ENCODE peak calls at places on chromosomes 3 and 15, in nine cellular contexts. One of them, this sample, is unnamed.

GRCh38 chr15:95024388-95024787 is 793.0 kb downstream of the MCTP2 start:
- DNase-seq in kidney: no peak
- DNase-seq in NT2/D1: no peak
- DNase-seq in upper lobe of left lung: no peak
- DNase-seq in hepatocyte: peak; percentile 54
- DNase-seq in fibroblast of lung: peak; percentile 63
- DNase-seq in tibial artery: no peak
- DNase-seq in left lung: no peak
- DNase-seq in T-helper 17 cell: no peak
- DNase-seq in this sample: no peak

GRCh38 chr3:57961828-57962447 is 46.3 kb upstream of the FLNB start:
- DNase-seq in kidney: no peak
- DNase-seq in NT2/D1: no peak
- DNase-seq in upper lobe of left lung: no peak
- DNase-seq in hepatocyte: no peak
- DNase-seq in fibroblast of lung: peak; percentile 62
- DNase-seq in tibial artery: no peak
- DNase-seq in left lung: no peak
- DNase-seq in T-helper 17 cell: no peak
- DNase-seq in this sample: no peak

GRCh38 chr15:71812966-71813722 is 2.8 kb downstream of the NR2E3 start:
- DNase-seq in kidney: peak; percentile 67
- DNase-seq in NT2/D1: no peak
- DNase-seq in upper lobe of left lung: no peak
- DNase-seq in hepatocyte: no peak
- DNase-seq in fibroblast of lung: no peak
- DNase-seq in tibial artery: no peak
- DNase-seq in left lung: no peak
- DNase-seq in T-helper 17 cell: no peak
- DNase-seq in this sample: no peak

GRCh38 chr15:59299919-59300617 is 72.6 kb downstream of the MYO1E start:
- DNase-seq in kidney: peak; percentile 85
- DNase-seq in NT2/D1: no peak
- DNase-seq in upper lobe of left lung: peak; percentile 92
- DNase-seq in hepatocyte: peak; percentile 46
- DNase-seq in fibroblast of lung: peak; percentile 96
- DNase-seq in tibial artery: peak; percentile 91
- DNase-seq in left lung: peak; percentile 88
- DNase-seq in T-helper 17 cell: peak; percentile 22
- DNase-seq in this sample: no peak

GRCh38 chr3:134381836-134382442 is 7.7 kb upstream of the AMOTL2 start:
- DNase-seq in kidney: peak; percentile 84
- DNase-seq in NT2/D1: no peak
- DNase-seq in upper lobe of left lung: peak; percentile 89
- DNase-seq in hepatocyte: no peak
- DNase-seq in fibroblast of lung: no peak
- DNase-seq in tibial artery: no peak
- DNase-seq in left lung: peak; percentile 82
- DNase-seq in T-helper 17 cell: no peak
- DNase-seq in this sample: no peak

GRCh38 chr3:140552898-140553297 is 125.0 kb upstream of the TRIM42 start:
- DNase-seq in kidney: no peak
- DNase-seq in NT2/D1: no peak
- DNase-seq in upper lobe of left lung: no peak
- DNase-seq in hepatocyte: no peak
- DNase-seq in fibroblast of lung: no peak
- DNase-seq in tibial artery: no peak
- DNase-seq in left lung: no peak
- DNase-seq in T-helper 17 cell: no peak
- DNase-seq in this sample: no peak

GRCh38 chr15:81388431-81388760 is 14.4 kb upstream of the TMC3 start:
- DNase-seq in kidney: no peak
- DNase-seq in NT2/D1: no peak
- DNase-seq in upper lobe of left lung: no peak
- DNase-seq in hepatocyte: no peak
- DNase-seq in fibroblast of lung: no peak
- DNase-seq in tibial artery: no peak
- DNase-seq in left lung: no peak
- DNase-seq in T-helper 17 cell: no peak
- DNase-seq in this sample: no peak

GRCh38 chr3:49498239-49498638 is 28.2 kb downstream of the DAG1 start:
- DNase-seq in kidney: no peak
- DNase-seq in NT2/D1: no peak
- DNase-seq in upper lobe of left lung: no peak
- DNase-seq in hepatocyte: no peak
- DNase-seq in fibroblast of lung: no peak
- DNase-seq in tibial artery: no peak
- DNase-seq in left lung: no peak
- DNase-seq in T-helper 17 cell: no peak
- DNase-seq in this sample: no peak

GRCh38 chr15:81329446-81329845 is 5.5 kb upstream of the STARD5 start:
- DNase-seq in kidney: no peak
- DNase-seq in NT2/D1: no peak
- DNase-seq in upper lobe of left lung: no peak
- DNase-seq in hepatocyte: no peak
- DNase-seq in fibroblast of lung: no peak
- DNase-seq in tibial artery: no peak
- DNase-seq in left lung: no peak
- DNase-seq in T-helper 17 cell: no peak
- DNase-seq in this sample: no peak

GRCh38 chr15:78620021-78620838 is 566 bp downstream of the CHRNA3 start:
- DNase-seq in kidney: no peak
- DNase-seq in NT2/D1: peak; percentile 76
- DNase-seq in upper lobe of left lung: peak; percentile 10
- DNase-seq in hepatocyte: peak; percentile 56
- DNase-seq in fibroblast of lung: no peak
- DNase-seq in tibial artery: no peak
- DNase-seq in left lung: no peak
- DNase-seq in T-helper 17 cell: no peak
- DNase-seq in this sample: peak; percentile 86

GRCh38 chr3:45994661-45995369 is 809 bp downstream of the FYCO1 start:
- DNase-seq in kidney: no peak
- DNase-seq in NT2/D1: no peak
- DNase-seq in upper lobe of left lung: peak; percentile 49
- DNase-seq in hepatocyte: peak; percentile 19
- DNase-seq in fibroblast of lung: no peak
- DNase-seq in tibial artery: no peak
- DNase-seq in left lung: no peak
- DNase-seq in T-helper 17 cell: peak; percentile 27
- DNase-seq in this sample: peak; percentile 59

GRCh38 chr15:49830411-49830810 is 209.6 kb downstream of the DTWD1 start:
- DNase-seq in kidney: no peak
- DNase-seq in NT2/D1: no peak
- DNase-seq in upper lobe of left lung: no peak
- DNase-seq in hepatocyte: no peak
- DNase-seq in fibroblast of lung: no peak
- DNase-seq in tibial artery: no peak
- DNase-seq in left lung: no peak
- DNase-seq in T-helper 17 cell: no peak
- DNase-seq in this sample: no peak

GRCh38 chr3:51935886-51936755 is 5.6 kb downstream of the RRP9 start:
- DNase-seq in kidney: peak; percentile 57
- DNase-seq in NT2/D1: no peak
- DNase-seq in upper lobe of left lung: peak; percentile 12
- DNase-seq in hepatocyte: no peak
- DNase-seq in fibroblast of lung: no peak
- DNase-seq in tibial artery: no peak
- DNase-seq in left lung: no peak
- DNase-seq in T-helper 17 cell: no peak
- DNase-seq in this sample: no peak

GRCh38 chr15:60678632-60679031 is 199.7 kb upstream of the ICE2 start:
- DNase-seq in kidney: no peak
- DNase-seq in NT2/D1: no peak
- DNase-seq in upper lobe of left lung: no peak
- DNase-seq in hepatocyte: no peak
- DNase-seq in fibroblast of lung: no peak
- DNase-seq in tibial artery: no peak
- DNase-seq in left lung: no peak
- DNase-seq in T-helper 17 cell: no peak
- DNase-seq in this sample: no peak

GRCh38 chr3:178076718-178077117 is 459.5 kb upstream of the KCNMB2 start:
- DNase-seq in kidney: no peak
- DNase-seq in NT2/D1: no peak
- DNase-seq in upper lobe of left lung: no peak
- DNase-seq in hepatocyte: no peak
- DNase-seq in fibroblast of lung: peak; percentile 21
- DNase-seq in tibial artery: no peak
- DNase-seq in left lung: no peak
- DNase-seq in T-helper 17 cell: no peak
- DNase-seq in this sample: no peak

GRCh38 chr3:33706056-33706455 is 12.0 kb downstream of the CLASP2 start:
- DNase-seq in kidney: no peak
- DNase-seq in NT2/D1: no peak
- DNase-seq in upper lobe of left lung: no peak
- DNase-seq in hepatocyte: no peak
- DNase-seq in fibroblast of lung: no peak
- DNase-seq in tibial artery: no peak
- DNase-seq in left lung: no peak
- DNase-seq in T-helper 17 cell: no peak
- DNase-seq in this sample: no peak
- H3K9me3 ChIP-seq in kidney: peaks cover 9% of the 10 kb centered on the region
- H3K9me3 ChIP-seq in NT2/D1: peaks cover 50% of the 10 kb centered on the region
- H3K9me3 ChIP-seq in upper lobe of left lung: peaks cover 5% of the 10 kb centered on the region
- H3K9me3 ChIP-seq in hepatocyte: peaks cover 4% of the 10 kb centered on the region
- H3K9me3 ChIP-seq in fibroblast of lung: no peaks in the 10 kb centered on the region
- H3K9me3 ChIP-seq in tibial artery: no peaks in the 10 kb centered on the region
- H3K9me3 ChIP-seq in left lung: peaks cover 25% of the 10 kb centered on the region
- H3K9me3 ChIP-seq in T-helper 17 cell: no peaks in the 10 kb centered on the region
- H3K9me3 ChIP-seq in this sample: peaks cover 32% of the 10 kb centered on the region

DNA sequence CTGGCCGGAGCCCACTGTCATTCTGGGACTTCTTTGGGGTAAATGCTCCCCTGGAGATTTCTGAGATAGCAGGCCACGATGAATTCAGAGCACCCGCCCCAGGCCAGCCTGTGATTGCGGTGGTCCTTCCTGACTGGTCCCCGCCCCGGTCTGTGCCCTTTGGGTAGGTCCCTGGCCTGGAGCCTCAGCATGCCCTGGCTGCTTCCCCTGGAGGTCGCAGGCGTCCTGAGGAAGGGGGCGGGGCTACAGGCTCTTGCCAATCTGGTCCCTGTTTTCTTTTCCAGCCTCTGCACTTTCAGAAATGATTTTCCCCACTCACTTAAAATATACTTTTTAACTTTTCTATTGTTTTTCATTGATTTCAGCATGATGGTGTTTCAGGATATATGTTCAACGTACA is 250.2 kb upstream of the ATP10A start:
- DNase-seq in kidney: no peak
- DNase-seq in NT2/D1: no peak
- DNase-seq in upper lobe of left lung: no peak
- DNase-seq in hepatocyte: no peak
- DNase-seq in fibroblast of lung: no peak
- DNase-seq in tibial artery: no peak
- DNase-seq in left lung: no peak
- DNase-seq in T-helper 17 cell: no peak
- DNase-seq in this sample: no peak
- H3K9me3 ChIP-seq in kidney: no peaks in the 10 kb centered on the region
- H3K9me3 ChIP-seq in NT2/D1: no peaks in the 10 kb centered on the region
- H3K9me3 ChIP-seq in upper lobe of left lung: no peaks in the 10 kb centered on the region
- H3K9me3 ChIP-seq in hepatocyte: no peaks in the 10 kb centered on the region
- H3K9me3 ChIP-seq in fibroblast of lung: no peaks in the 10 kb centered on the region
- H3K9me3 ChIP-seq in tibial artery: no peaks in the 10 kb centered on the region
- H3K9me3 ChIP-seq in left lung: peaks cover 2% of the 10 kb centered on the region
- H3K9me3 ChIP-seq in T-helper 17 cell: no peaks in the 10 kb centered on the region
- H3K9me3 ChIP-seq in this sample: no peaks in the 10 kb centered on the region

DNA sequence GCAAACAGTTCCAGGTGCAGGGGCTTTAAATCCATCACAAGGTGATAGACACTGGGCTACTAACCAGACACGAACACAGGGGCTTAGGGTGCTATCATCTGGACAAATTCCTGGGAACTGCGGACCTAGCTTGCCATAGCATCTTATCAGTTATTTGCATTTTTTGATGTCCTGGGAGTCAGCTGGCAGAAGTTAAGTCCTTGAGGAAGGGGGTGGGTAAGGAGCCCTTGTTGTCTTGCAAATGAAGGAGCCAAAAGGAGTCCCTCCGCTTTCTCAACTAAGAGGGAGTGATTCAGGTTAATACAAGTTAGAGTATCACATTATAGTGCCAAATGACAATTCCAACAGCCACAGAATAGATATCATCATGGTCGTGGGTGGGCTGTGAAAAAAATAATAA is 108.9 kb downstream of the NPAP1 start:
- DNase-seq in kidney: no peak
- DNase-seq in NT2/D1: no peak
- DNase-seq in upper lobe of left lung: no peak
- DNase-seq in hepatocyte: no peak
- DNase-seq in fibroblast of lung: no peak
- DNase-seq in tibial artery: no peak
- DNase-seq in left lung: no peak
- DNase-seq in T-helper 17 cell: no peak
- DNase-seq in this sample: no peak
- H3K9me3 ChIP-seq in kidney: no peaks in the 10 kb centered on the region
- H3K9me3 ChIP-seq in NT2/D1: peaks cover 12% of the 10 kb centered on the region
- H3K9me3 ChIP-seq in upper lobe of left lung: peaks cover 3% of the 10 kb centered on the region
- H3K9me3 ChIP-seq in hepatocyte: no peaks in the 10 kb centered on the region
- H3K9me3 ChIP-seq in fibroblast of lung: no peaks in the 10 kb centered on the region
- H3K9me3 ChIP-seq in tibial artery: no peaks in the 10 kb centered on the region
- H3K9me3 ChIP-seq in left lung: peaks cover 7% of the 10 kb centered on the region
- H3K9me3 ChIP-seq in T-helper 17 cell: peaks cover under 1% of the 10 kb centered on the region
- H3K9me3 ChIP-seq in this sample: no peaks in the 10 kb centered on the region

GRCh38 chr3:21543380-21544075 is 207.5 kb downstream of the ZNF385D start:
- DNase-seq in kidney: peak; percentile 48
- DNase-seq in NT2/D1: peak; percentile 56
- DNase-seq in upper lobe of left lung: no peak
- DNase-seq in hepatocyte: no peak
- DNase-seq in fibroblast of lung: no peak
- DNase-seq in tibial artery: no peak
- DNase-seq in left lung: no peak
- DNase-seq in T-helper 17 cell: no peak
- DNase-seq in this sample: no peak
- H3K9me3 ChIP-seq in kidney: no peaks in the 10 kb centered on the region
- H3K9me3 ChIP-seq in NT2/D1: no peaks in the 10 kb centered on the region
- H3K9me3 ChIP-seq in upper lobe of left lung: no peaks in the 10 kb centered on the region
- H3K9me3 ChIP-seq in hepatocyte: no peaks in the 10 kb centered on the region
- H3K9me3 ChIP-seq in fibroblast of lung: no peaks in the 10 kb centered on the region
- H3K9me3 ChIP-seq in tibial artery: no peaks in the 10 kb centered on the region
- H3K9me3 ChIP-seq in left lung: peaks cover 4% of the 10 kb centered on the region
- H3K9me3 ChIP-seq in T-helper 17 cell: peaks cover 6% of the 10 kb centered on the region
- H3K9me3 ChIP-seq in this sample: no peaks in the 10 kb centered on the region

DNA sequence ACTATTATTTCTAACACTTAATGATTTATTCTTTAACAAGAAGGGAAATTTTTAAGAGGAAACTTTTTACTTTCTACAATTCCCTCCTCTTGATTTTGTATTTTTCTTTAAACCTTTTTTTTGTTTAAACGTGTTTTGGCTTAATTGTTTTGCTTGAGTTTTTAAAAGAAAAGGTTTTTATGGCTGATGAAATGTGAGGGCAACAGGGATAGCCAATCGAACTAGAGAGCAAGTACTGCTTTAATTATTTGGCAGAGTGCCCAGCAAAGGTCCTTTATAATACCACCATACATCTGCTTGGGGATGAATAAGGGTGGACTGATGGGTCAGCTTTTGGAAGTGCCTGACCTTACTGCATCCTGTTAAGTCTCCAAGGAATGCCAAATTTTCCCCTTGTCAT is 19.6 kb upstream of the MTHFS start:
- DNase-seq in kidney: no peak
- DNase-seq in NT2/D1: no peak
- DNase-seq in upper lobe of left lung: no peak
- DNase-seq in hepatocyte: peak; percentile 31
- DNase-seq in fibroblast of lung: peak; percentile 59
- DNase-seq in tibial artery: no peak
- DNase-seq in left lung: no peak
- DNase-seq in T-helper 17 cell: no peak
- DNase-seq in this sample: no peak
- H3K9me3 ChIP-seq in kidney: peaks cover 48% of the 10 kb centered on the region
- H3K9me3 ChIP-seq in NT2/D1: peaks cover 98% of the 10 kb centered on the region
- H3K9me3 ChIP-seq in upper lobe of left lung: peaks cover 78% of the 10 kb centered on the region
- H3K9me3 ChIP-seq in hepatocyte: no peaks in the 10 kb centered on the region
- H3K9me3 ChIP-seq in fibroblast of lung: no peaks in the 10 kb centered on the region
- H3K9me3 ChIP-seq in tibial artery: peaks cover 71% of the 10 kb centered on the region
- H3K9me3 ChIP-seq in left lung: peaks cover 86% of the 10 kb centered on the region
- H3K9me3 ChIP-seq in T-helper 17 cell: peaks cover 18% of the 10 kb centered on the region
- H3K9me3 ChIP-seq in this sample: peaks cover 18% of the 10 kb centered on the region